ENCODE peak calls at places on chromosomes 11 and 22, in nine cellular contexts. T is central memory CD8-positive, alpha-beta T cell; A is posterior vena cava; D is substantia nigra; N is kidney glomerular epithelial cell; M is SW 1271; Y is NCI-H1105; Q is astrocyte of the cerebellum; K is HT-29. G is an unnamed sample.

GRCh38 chr11:37907461-37908223 is 1309.6 kb upstream of the RAG2 start:
- DNase-seq in A (no peak), T (no peak), M (no peak), Q (no peak), N (no peak), D (no peak), K (no peak), Y (no peak), G (no peak)

GRCh38 chr11:72471005-72471898 is 36.9 kb upstream of the CLPB start:
- DNase-seq in Y (peak; percentile 72), Q (peak; percentile 33), A (peak; percentile 84), K (peak; percentile 89), D (peak; percentile 44), T (peak; percentile 27), M (peak; percentile 32), N (peak; percentile 82), G (peak; percentile 41)

GRCh38 chr11:73566422-73566821 is 31.5 kb downstream of the FAM168A start:
- DNase-seq in Q (no peak), D (no peak), N (no peak), K (no peak), M (no peak), T (no peak), Y (no peak), A (no peak), G (no peak)

GRCh38 chr11:66595245-66595904 is 2.4 kb downstream of the CCS start:
- DNase-seq in K (peak; percentile 45), N (no peak), T (no peak), A (no peak), M (no peak), Y (peak; percentile 17), Q (no peak), D (no peak), G (no peak)

GRCh38 chr22:38066381-38067027 is 9.3 kb downstream of the PICK1 start:
- DNase-seq in T (no peak), K (no peak), Y (no peak), A (no peak), D (no peak), Q (no peak), N (no peak), M (no peak), G (no peak)

GRCh38 chr11:46588915-46589314 is 4.9 kb downstream of the AMBRA1 start:
- DNase-seq in D (no peak), A (no peak), Q (no peak), T (no peak), N (no peak), M (no peak), Y (no peak), K (peak; percentile 39), G (no peak)

GRCh38 chr22:40487663-40488249 is 117.4 kb downstream of the SGSM3 start:
- DNase-seq in N (peak; percentile 51), M (no peak), K (peak; percentile 27), Q (no peak), D (no peak), A (no peak), T (no peak), Y (no peak), G (no peak)

GRCh38 chr11:17475666-17476316 is 854 bp downstream of the ABCC8 start:
- DNase-seq in T (no peak), A (peak; percentile 71), M (no peak), N (no peak), Q (no peak), D (no peak), K (no peak), Y (peak; percentile 22), G (no peak)

GRCh38 chr11:63670738-63671321 is 346 bp downstream of the ATL3 start:
- DNase-seq in K (peak; percentile 84), D (peak; percentile 60), A (peak; percentile 83), M (peak; percentile 51), Q (no peak), Y (peak; percentile 8), N (peak; percentile 50), T (no peak), G (no peak)

GRCh38 chr22:44883011-44883421 is 126.8 kb downstream of the PHF21B start:
- DNase-seq in Y (no peak), N (no peak), T (no peak), A (peak; percentile 34), M (no peak), D (no peak), Q (no peak), K (no peak), G (no peak)

GRCh38 chr22:50303848-50304527 is 3.5 kb downstream of the PLXNB2 start:
- DNase-seq in Q (no peak), Y (no peak), M (no peak), N (peak; percentile 54), D (no peak), K (peak; percentile 71), T (no peak), A (no peak), G (no peak)

GRCh38 chr11:75195164-75195962 is 44.5 kb downstream of the SLCO2B1 start:
- DNase-seq in T (no peak), M (no peak), Y (peak; percentile 26), K (no peak), D (peak; percentile 35), N (no peak), A (peak; percentile 86), Q (no peak), G (no peak)

GRCh38 chr11:117722074-117722473 is 74.9 kb downstream of the DSCAML1 start:
- DNase-seq in D (no peak), M (no peak), T (no peak), K (no peak), Q (no peak), A (no peak), Y (no peak), N (no peak), G (no peak)

GRCh38 chr11:93491941-93492340 is 51.2 kb downstream of the SMCO4 start:
- DNase-seq in A (no peak), Q (no peak), K (no peak), N (no peak), T (no peak), M (no peak), Y (no peak), D (no peak), G (no peak)

G was measured in HS-5.